ENCODE peak calls at places on chromosomes 1 and 21, in four cellular contexts. W, P, L and U are unnamed samples.

GRCh38 chr1:226181996-226182714 is 4.4 kb downstream of the ACBD3 start:
- DNase-seq in W (no peak), L (peak), P (no peak), U (peak)

GRCh38 chr1:202821467-202821866 is 10.7 kb downstream of the PCAT6 start:
- DNase-seq in P (no peak), W (no peak), L (peak), U (peak)

GRCh38 chr1:167221126-167221803 is 579 bp downstream of the POU2F1 start:
- DNase-seq in P (no peak), W (peak), L (peak), U (no peak)

GRCh38 chr1:214103778-214104177 is 116.0 kb downstream of the PROX1 start:
- DNase-seq in L (no peak), P (no peak), W (no peak), U (no peak)

GRCh38 chr21:14526816-14527689 is 19.1 kb downstream of the SAMSN1 start:
- DNase-seq in W (no peak), P (no peak), L (no peak), U (no peak)

GRCh38 chr1:8145525-8145924 is 119.4 kb upstream of the ERRFI1 start:
- DNase-seq in W (no peak), L (no peak), P (no peak), U (peak)

GRCh38 chr1:159266832-159267231 is 35.3 kb upstream of the FCER1A start:
- DNase-seq in L (no peak), P (no peak), W (no peak), U (no peak)

GRCh38 chr21:42218836-42219605 is at the start of gene ABCG1:
- DNase-seq in P (no peak), L (peak), W (peak), U (no peak)

GRCh38 chr1:109263234-109263596 is 13.9 kb downstream of the CELSR2 start:
- DNase-seq in P (no peak), W (no peak), L (no peak), U (no peak)

GRCh38 chr1:46549697-46550681 is 1.5 kb downstream of the KNCN start:
- DNase-seq in L (peak), P (no peak), W (peak), U (peak)

DNA sequence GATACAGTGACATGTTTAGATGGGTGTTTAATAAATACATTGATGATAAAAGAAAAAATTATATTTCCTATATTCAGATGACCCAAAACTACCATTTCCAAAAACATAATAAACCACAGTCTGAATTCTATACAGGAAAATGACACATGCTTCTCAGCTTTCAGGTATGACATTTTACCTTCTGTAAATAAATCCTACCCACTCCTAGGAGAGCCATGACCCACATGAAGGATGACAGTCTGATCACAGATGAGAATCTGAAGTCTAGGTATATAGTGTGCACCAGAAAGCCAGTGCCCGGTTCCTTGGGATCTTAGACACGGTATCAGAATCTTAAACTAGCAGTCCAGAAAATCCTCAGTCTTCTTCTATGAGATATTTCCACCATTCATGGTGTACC is 3.7 kb upstream of the GJA9 start:
- DNase-seq in L (peak), P (no peak), W (no peak), U (no peak)
- H2AFZ ChIP-seq in L (no peak), P (no peak), W (no peak), U (no peak)

DNA sequence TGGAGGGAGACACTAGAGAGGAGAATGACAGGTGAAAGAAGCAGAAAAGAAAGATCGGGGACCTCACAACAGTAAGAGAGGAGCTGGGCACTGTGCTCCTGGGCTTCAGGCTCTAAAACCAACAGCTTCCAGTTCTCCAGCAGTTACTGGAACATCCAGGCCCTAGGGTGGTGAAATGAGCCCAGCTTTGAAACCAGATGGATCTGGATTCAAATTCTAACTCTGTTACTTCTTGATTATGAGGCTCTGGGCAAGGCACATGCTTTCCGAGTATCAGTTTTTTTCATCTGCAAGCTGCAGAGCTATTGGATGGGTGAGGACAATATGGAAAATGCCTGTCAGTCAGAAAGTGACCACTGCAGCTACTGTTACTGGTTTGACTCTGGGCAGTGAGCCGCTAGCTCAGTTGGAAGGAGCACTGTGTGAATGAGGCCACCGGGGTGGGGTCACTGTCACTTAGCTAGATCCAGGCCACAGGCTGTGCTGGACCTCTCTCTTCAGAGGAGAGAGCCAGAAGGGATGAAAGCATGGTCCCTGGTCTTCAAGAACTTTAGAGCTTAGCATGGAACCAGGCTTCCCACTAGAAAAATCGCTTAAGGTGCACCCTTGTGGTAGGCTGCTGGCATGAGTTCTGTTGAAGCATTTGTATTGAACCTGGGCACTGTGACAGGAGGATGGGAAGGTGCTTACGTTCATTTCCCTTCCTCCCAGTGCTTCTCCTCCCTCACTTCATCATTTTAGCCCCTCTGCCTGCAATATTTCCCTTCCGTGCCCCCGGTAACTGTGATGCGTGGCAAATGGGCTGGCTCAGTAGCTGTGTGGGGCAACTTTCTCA is 12.2 kb downstream of the PLEKHO1 start:
- DNase-seq in P (no peak), L (no peak), W (no peak), U (peak)
- H2BK12ac ChIP-seq in P (peak), L (peak), W (no peak), U (peak)

GRCh38 chr1:192632188-192632587 is 3.8 kb upstream of the RGS13 start:
- DNase-seq in L (no peak), P (no peak), W (no peak), U (no peak)
- H3K4me3 ChIP-seq in L (no peak), P (no peak), W (no peak), U (no peak)

DNA sequence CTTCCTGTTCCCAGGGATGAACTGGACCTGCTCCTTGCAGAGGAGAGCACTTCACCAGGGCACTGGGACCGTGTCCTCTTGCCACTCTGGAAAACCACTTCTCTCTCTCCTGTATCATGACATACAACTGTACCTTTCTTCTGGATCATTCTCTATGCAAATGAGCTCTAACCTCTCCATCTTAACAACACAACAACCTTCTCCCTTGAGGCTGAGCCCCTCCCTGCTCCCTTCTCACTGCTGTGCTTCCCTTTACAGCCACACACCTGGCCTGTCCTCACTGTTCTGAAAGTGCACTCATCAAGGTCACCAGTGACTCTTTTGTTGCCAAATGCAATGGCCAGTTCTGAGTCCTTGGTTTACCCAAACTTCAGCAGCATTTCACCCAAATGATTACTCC is 54.5 kb upstream of the MRPS6 start:
- DNase-seq in W (no peak), P (no peak), L (no peak), U (no peak)
- H2AFZ ChIP-seq in W (no peak), P (no peak), L (no peak), U (no peak)

GRCh38 chr1:193090865-193091264 is 14.3 kb downstream of the GLRX2 start:
- DNase-seq in L (no peak), P (no peak), W (no peak), U (no peak)

GRCh38 chr1:193083365-193084088 is 21.7 kb downstream of the GLRX2 start:
- DNase-seq in W (no peak), L (no peak), P (no peak), U (no peak)

GRCh38 chr1:193085263-193085662 is 20.0 kb downstream of the GLRX2 start:
- DNase-seq in W (no peak), L (no peak), P (no peak), U (no peak)

GRCh38 chr1:193087893-193088292 is 17.3 kb downstream of the GLRX2 start:
- DNase-seq in L (no peak), W (no peak), P (no peak), U (no peak)

DNA sequence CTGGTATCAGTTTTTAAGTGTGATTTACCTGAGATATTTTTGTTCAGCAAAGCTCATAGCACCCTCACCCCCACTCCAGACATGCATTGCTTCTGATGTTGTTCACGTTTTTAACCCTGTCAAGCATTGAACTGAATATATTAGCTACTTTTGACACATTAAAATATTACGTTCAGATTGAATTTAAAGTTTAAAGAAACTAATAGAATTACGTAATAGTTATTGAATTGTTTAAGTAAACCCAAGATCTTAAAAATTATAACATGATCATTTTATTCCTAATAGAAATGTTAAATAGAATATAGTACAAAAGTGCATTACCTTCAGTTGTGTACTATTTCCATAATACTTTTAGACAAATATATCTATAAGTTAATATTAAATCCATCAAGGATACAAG is 18.9 kb downstream of the GLRX2 start:
- DNase-seq in W (no peak), L (no peak), P (no peak), U (no peak)
- H2BK12ac ChIP-seq in W (no peak), L (no peak), P (no peak), U (no peak)